ENCODE peak calls at places on chromosomes 12 and 14, in six cellular contexts. F is trophoblast cell, E is H9, K is mesenchymal stem cell, Q is mesendoderm, D is neuronal stem cell. O is an unnamed sample.

GRCh38 chr12:59007620-59008019 is 87.3 kb upstream of the LRIG3 start:
- DNase-seq in F (no peak), E (no peak), K (no peak), Q (no peak), D (no peak), O (peak)

GRCh38 chr12:28296287-28296686 is 106.0 kb downstream of the CCDC91 start:
- DNase-seq in F (no peak), E (no peak), K (no peak), Q (no peak), D (no peak), O (no peak)

GRCh38 chr12:121805171-121805687 is 1.4 kb downstream of the SETD1B start:
- DNase-seq in F (peak), E (no peak), K (peak), Q (peak), D (no peak), O (no peak)

GRCh38 chr12:49880756-49881390 is 22.8 kb downstream of the FAIM2 start:
- DNase-seq in F (no peak), E (no peak), K (peak), Q (no peak), D (no peak), O (no peak)

GRCh38 chr12:107605293-107605692 is 80.3 kb upstream of the PWP1 start:
- DNase-seq in F (no peak), E (no peak), K (no peak), Q (no peak), D (no peak), O (no peak)

GRCh38 chr12:2018401-2018800 is 14.1 kb upstream of the DCP1B start:
- DNase-seq in F (no peak), E (no peak), K (no peak), Q (no peak), D (no peak), O (no peak)

GRCh38 chr12:89544730-89545184 is 18.9 kb upstream of the POC1B start:
- DNase-seq in F (no peak), E (no peak), K (peak), Q (peak), D (peak), O (no peak)

GRCh38 chr14:23114669-23115491 is 4.2 kb downstream of the CEBPE start:
- DNase-seq in F (peak), E (no peak), K (peak), Q (no peak), D (no peak), O (peak)

GRCh38 chr12:117807946-117808345 is 160.8 kb downstream of the KSR2 start:
- DNase-seq in F (no peak), E (no peak), K (no peak), Q (no peak), D (no peak), O (no peak)

GRCh38 chr12:90280033-90280432 is 571.4 kb upstream of the ATP2B1 start:
- DNase-seq in F (no peak), E (no peak), K (peak), Q (no peak), D (no peak), O (peak)

GRCh38 chr12:27900920-27901879 is 71.3 kb downstream of the PTHLH start:
- DNase-seq in F (no peak), E (no peak), K (no peak), Q (no peak), D (no peak), O (no peak)

GRCh38 chr12:72214163-72214562 is 58.0 kb upstream of the TRHDE start:
- DNase-seq in F (no peak), E (no peak), K (no peak), Q (no peak), D (no peak), O (peak)

GRCh38 chr14:99313234-99313633 is 41.2 kb upstream of the BCL11B start:
- DNase-seq in F (no peak), E (no peak), K (no peak), Q (no peak), D (no peak), O (no peak)

GRCh38 chr12:25943940-25944339 is 14.5 kb upstream of the RASSF8 start:
- DNase-seq in F (no peak), E (no peak), K (no peak), Q (no peak), D (no peak), O (no peak)

GRCh38 chr12:114659084-114659483 is 24.9 kb downstream of the TBX3 start:
- DNase-seq in F (no peak), E (no peak), K (no peak), Q (no peak), D (no peak), O (no peak)

GRCh38 chr12:3295648-3296408 is 195.2 kb upstream of the PRMT8 start:
- DNase-seq in F (no peak), E (no peak), K (no peak), Q (no peak), D (no peak), O (peak)

GRCh38 chr14:51095854-51096823 is 1.2 kb upstream of the TRIM9 start:
- DNase-seq in F (peak), E (peak), K (peak), Q (peak), D (peak), O (peak)

GRCh38 chr14:81051547-81051946 is 96.1 kb downstream of the TSHR start:
- DNase-seq in F (no peak), E (no peak), K (no peak), Q (no peak), D (no peak), O (no peak)

GRCh38 chr12:9087087-9087835 is 28.5 kb downstream of the A2M start:
- DNase-seq in F (no peak), E (no peak), K (no peak), Q (no peak), D (no peak), O (no peak)

GRCh38 chr12:69476276-69477017 is 6.3 kb downstream of the FRS2 start:
- DNase-seq in F (peak), E (no peak), K (peak), Q (no peak), D (no peak), O (no peak)

GRCh38 chr14:22428681-22429315 is 160.2 kb downstream of the DAD1 start:
- DNase-seq in F (peak), E (no peak), K (peak), Q (no peak), D (no peak), O (peak)

GRCh38 chr14:36553650-36554260 is 28.7 kb downstream of the NKX2-8 start:
- DNase-seq in F (peak), E (no peak), K (peak), Q (peak), D (peak), O (peak)

GRCh38 chr14:92039073-92039719 is 663 bp downstream of the TRIP11 start:
- DNase-seq in F (peak), E (peak), K (peak), Q (peak), D (peak), O (peak)

GRCh38 chr12:104213952-104214351 is 1.6 kb upstream of the TXNRD1 start:
- DNase-seq in F (no peak), E (no peak), K (peak), Q (no peak), D (no peak), O (peak)

GRCh38 chr12:107912421-107913004 is 138.0 kb downstream of the ASCL4 start:
- DNase-seq in F (peak), E (peak), K (no peak), Q (peak), D (peak), O (no peak)

GRCh38 chr12:51244269-51244668 is 5.6 kb downstream of the DAZAP2 start:
- DNase-seq in F (peak), E (no peak), K (no peak), Q (no peak), D (no peak), O (peak)

GRCh38 chr12:130970908-130971233 is 17.2 kb downstream of the ADGRD1 start:
- DNase-seq in F (no peak), E (no peak), K (no peak), Q (no peak), D (no peak), O (no peak)

GRCh38 chr12:58028294-58028693 is 86.9 kb downstream of the ATP23 start:
- DNase-seq in F (no peak), E (no peak), K (no peak), Q (no peak), D (no peak), O (no peak)

GRCh38 chr12:122989874-122990400 is 9.5 kb downstream of the ARL6IP4 start:
- DNase-seq in F (no peak), E (no peak), K (no peak), Q (no peak), D (no peak), O (no peak)

GRCh38 chr14:89869606-89870005 is 84.9 kb downstream of the EFCAB11 start:
- DNase-seq in F (no peak), E (no peak), K (no peak), Q (no peak), D (no peak), O (no peak)

GRCh38 chr12:16955083-16955657 is 349.2 kb upstream of the LMO3 start:
- DNase-seq in F (peak), E (no peak), K (peak), Q (no peak), D (no peak), O (no peak)

DNA sequence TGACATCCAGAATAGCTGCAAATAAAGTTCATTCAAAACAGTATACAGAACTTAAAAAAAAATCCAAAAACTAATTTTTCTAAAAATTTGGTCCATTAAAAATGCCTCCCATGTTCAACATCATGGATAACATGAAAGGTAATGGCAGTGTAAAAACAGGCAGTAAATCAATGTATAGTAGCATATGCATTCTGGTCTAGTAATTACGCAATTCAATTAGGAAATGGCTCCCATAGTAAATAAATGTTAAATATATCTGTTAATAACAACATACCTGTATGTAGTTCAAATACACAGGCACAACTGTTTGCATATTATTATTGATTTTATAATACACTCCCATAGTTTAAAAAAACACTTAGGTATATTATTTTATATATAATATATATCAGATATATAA is 42.5 kb downstream of the SGPP1 start:
- DNase-seq in F (no peak), E (no peak), K (no peak), Q (no peak), D (no peak), O (no peak)
- H2BK120ac ChIP-seq in F (no peak), E (no peak), K (no peak), Q (no peak), D (no peak), O (no peak)

GRCh38 chr12:116534341-116535121 is 24.6 kb upstream of the MAP1LC3B2 start:
- DNase-seq in F (peak), E (peak), K (peak), Q (peak), D (no peak), O (peak)
- H2BK120ac ChIP-seq in F (no peak), E (no peak), K (peak), Q (peak), D (no peak), O (peak)

DNA sequence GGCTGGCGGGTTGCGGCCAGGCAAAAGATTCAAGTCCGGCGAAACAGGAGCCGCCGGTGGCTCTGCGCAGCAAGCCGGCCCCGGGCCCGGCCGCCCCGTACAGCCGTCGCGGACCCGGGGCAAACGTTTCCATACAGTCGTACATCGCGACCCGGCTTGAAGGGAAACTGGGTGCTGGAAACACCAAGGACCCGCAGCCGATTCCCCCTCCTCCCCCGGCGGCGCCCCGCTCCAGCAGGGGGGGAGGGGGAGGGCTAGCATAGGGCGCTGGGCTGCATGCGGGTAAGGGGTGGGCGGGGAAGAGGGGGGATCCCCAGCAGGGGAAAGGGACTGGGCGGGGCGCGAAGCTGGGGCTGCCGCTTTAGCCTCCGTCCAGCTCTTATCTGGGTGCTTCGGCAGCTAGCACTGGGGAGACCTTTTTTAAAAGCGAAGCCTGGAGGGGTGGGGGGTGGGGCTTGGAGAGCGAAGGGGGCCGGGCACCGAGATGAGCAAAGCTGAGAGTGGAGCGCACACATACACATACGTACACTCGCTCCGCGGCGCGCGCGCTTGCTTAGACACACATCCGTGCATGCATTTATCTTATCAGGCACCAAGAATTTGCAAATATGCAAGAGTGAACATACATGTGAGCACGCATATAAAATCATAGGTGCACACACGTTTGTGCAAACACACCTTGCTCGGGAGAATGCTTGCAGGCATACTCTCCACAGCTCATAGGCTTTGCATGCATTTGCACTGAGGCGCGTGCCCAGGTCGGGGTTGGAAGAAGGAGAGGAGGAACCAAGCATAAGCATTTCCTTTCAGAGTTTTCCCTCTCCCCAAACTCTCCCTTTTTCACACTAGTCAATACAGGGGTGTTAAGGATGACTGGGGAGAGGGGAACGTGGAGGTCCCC is 11.8 kb downstream of the RARG start:
- DNase-seq in F (peak), E (peak), K (peak), Q (peak), D (peak), O (peak)
- H2BK120ac ChIP-seq in F (no peak), E (no peak), K (peak), Q (no peak), D (peak), O (peak)

GRCh38 chr12:75945581-75945980 is 86.0 kb downstream of the PHLDA1 start:
- DNase-seq in F (peak), E (no peak), K (no peak), Q (peak), D (no peak), O (no peak)
- H2BK120ac ChIP-seq in F (no peak), E (no peak), K (peak), Q (peak), D (no peak), O (peak)

DNA sequence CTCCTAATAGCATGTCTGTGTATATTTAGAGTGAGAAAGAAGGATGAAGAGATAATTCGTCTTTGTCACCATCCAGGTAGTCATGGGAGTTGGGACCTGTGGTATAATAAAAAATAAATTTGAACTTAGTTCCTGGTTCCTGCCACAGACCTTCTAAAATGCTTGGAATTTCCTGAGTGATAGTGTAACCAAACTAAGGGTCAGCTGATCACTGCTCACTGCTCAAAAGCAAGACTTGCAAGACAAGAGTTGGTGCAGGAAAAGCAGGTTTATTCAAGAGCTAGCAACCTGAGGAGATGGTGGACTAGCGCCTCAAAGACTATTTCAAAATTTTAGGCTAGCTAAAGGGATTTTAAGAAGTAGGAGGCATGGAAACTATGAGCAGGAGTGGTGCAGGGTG is 19.1 kb downstream of the ANG start:
- DNase-seq in F (peak), E (no peak), K (no peak), Q (no peak), D (no peak), O (no peak)
- H2BK120ac ChIP-seq in F (no peak), E (no peak), K (no peak), Q (no peak), D (no peak), O (no peak)

O was measured in IMR-90.